ENCODE peak calls at places on chromosomes 7 and 10, in five cellular contexts. U is adipocyte, P is cardiac muscle cell, D is astrocyte, S is NT2/D1. O is an unnamed sample.
A peak's percentile ranks its signal among the peaks of the same experiment; 100 is the strongest.

GRCh38 chr10:17278607-17279240 is 50.7 kb downstream of the VIM start:
- DNase-seq in U (no peak), P (no peak), D (no peak), S (no peak), O (no peak)

GRCh38 chr7:134462337-134462925 is 3.5 kb upstream of the AKR1B1 start:
- DNase-seq in U (peak; percentile 68), P (no peak), D (peak; percentile 85), S (no peak), O (no peak)

GRCh38 chr7:71868797-71869196 is 543.3 kb downstream of the CALN1 start:
- DNase-seq in U (no peak), P (no peak), D (peak; percentile 83), S (no peak), O (no peak)

GRCh38 chr10:4281207-4281825 is 496.3 kb upstream of the KLF6 start:
- DNase-seq in U (no peak), P (no peak), D (peak; percentile 36), S (no peak), O (no peak)

GRCh38 chr7:133797818-133798485 is 329.2 kb upstream of the LRGUK start:
- DNase-seq in U (peak; percentile 44), P (no peak), D (peak; percentile 51), S (no peak), O (no peak)

GRCh38 chr7:117992635-117993034 is 119.4 kb upstream of the CTTNBP2 start:
- DNase-seq in U (no peak), P (no peak), D (no peak), S (no peak), O (no peak)

GRCh38 chr10:121092341-121093099 is 241.4 kb downstream of the WDR11 start:
- DNase-seq in U (no peak), P (no peak), D (no peak), S (no peak), O (no peak)

GRCh38 chr7:156558198-156558597 is 82.4 kb upstream of the RNF32 start:
- DNase-seq in U (peak; percentile 10), P (no peak), D (peak; percentile 90), S (no peak), O (no peak)

GRCh38 chr10:110852255-110852896 is 19.4 kb upstream of the PDCD4 start:
- DNase-seq in U (no peak), P (no peak), D (no peak), S (no peak), O (peak; percentile 35)

GRCh38 chr7:133978502-133979295 is 148.4 kb upstream of the LRGUK start:
- DNase-seq in U (no peak), P (no peak), D (no peak), S (no peak), O (no peak)

GRCh38 chr10:71421075-71421434 is 24.3 kb downstream of the CDH23 start:
- DNase-seq in U (no peak), P (no peak), D (no peak), S (no peak), O (no peak)

GRCh38 chr7:105831824-105832535 is 44.4 kb downstream of the ATXN7L1 start:
- DNase-seq in U (no peak), P (no peak), D (no peak), S (no peak), O (no peak)

GRCh38 chr7:149562602-149563001 is 65.0 kb upstream of the ZNF746 start:
- DNase-seq in U (peak; percentile 31), P (no peak), D (peak; percentile 64), S (no peak), O (no peak)

GRCh38 chr7:69962077-69962855 is 364.0 kb downstream of the AUTS2 start:
- DNase-seq in U (peak; percentile 43), P (peak; percentile 64), D (peak; percentile 16), S (no peak), O (no peak)

GRCh38 chr7:128165927-128166420 is 75.1 kb upstream of the LEP start:
- DNase-seq in U (no peak), P (no peak), D (no peak), S (no peak), O (no peak)

GRCh38 chr7:43591551-43592180 is 8.8 kb downstream of the STK17A start:
- DNase-seq in U (peak; percentile 31), P (no peak), D (peak; percentile 55), S (no peak), O (no peak)
- H3K4me3 ChIP-seq in U (no peak overlapping the region), P (no peak overlapping the region), D (no peak overlapping the region), S (no peak overlapping the region), O (no peak overlapping the region)

GRCh38 chr7:151741585-151741984 is 135.3 kb downstream of the PRKAG2 start:
- DNase-seq in U (no peak), P (no peak), D (no peak), S (no peak), O (no peak)
- H3K4me1 ChIP-seq in U (peaks cover 24% of the 10 kb centered on the region), P (peaks cover 17% of the 10 kb centered on the region), D (peaks cover 47% of the 10 kb centered on the region), S (peaks cover 9% of the 10 kb centered on the region), O (peaks cover 15% of the 10 kb centered on the region)

GRCh38 chr7:138120140-138120827 is 44.0 kb downstream of the AKR1D1 start:
- DNase-seq in U (no peak), P (no peak), D (no peak), S (no peak), O (no peak)
- H3K4me3 ChIP-seq in U (no peak overlapping the region), P (no peak overlapping the region), D (no peak overlapping the region), S (no peak overlapping the region), O (no peak overlapping the region)

GRCh38 chr7:130895006-130895750 is 161.2 kb upstream of the KLF14 start:
- DNase-seq in U (no peak), P (no peak), D (no peak), S (no peak), O (no peak)
- H3K4me1 ChIP-seq in U (peaks cover 73% of the 10 kb centered on the region), P (no peaks in the 10 kb centered on the region), D (peaks cover 85% of the 10 kb centered on the region), S (peaks cover 15% of the 10 kb centered on the region), O (peaks cover 70% of the 10 kb centered on the region)

DNA sequence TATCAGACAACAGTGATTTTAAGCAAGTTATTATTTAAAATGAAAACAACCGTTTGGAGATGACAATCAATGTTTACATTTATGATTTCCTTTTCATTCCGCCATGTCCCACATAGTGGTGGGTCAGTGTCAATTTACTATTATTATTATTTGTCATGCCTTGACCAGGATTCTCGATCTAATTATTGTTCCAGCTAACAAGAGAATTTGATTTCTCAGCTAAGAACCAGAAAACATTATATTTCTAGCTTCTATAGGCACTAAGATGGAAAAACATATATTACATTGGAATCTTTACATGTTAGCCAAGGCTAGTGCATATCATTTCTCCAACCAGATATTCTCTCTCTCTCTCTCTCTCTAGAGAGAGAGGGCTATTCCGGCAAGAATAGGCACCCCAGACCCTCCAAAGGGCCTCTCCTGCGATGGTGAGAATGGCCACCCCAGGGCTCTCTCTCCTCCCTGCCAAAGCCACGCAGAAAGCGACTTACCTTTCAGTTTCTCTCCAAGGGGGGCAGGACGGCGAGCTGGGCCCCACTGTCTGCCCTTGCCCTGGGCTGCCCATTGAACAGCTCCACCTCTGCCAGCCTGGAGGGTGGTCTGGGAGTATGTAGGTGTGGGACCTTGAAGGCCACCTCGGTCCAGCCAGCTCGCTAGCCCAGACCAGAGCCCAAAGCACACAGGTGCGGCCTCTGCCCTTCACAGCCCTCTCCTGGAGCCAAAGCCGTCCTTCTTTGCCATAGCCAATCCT is 2.4 kb downstream of the HOXA3 start:
- DNase-seq in U (no peak), P (no peak), D (no peak), S (no peak), O (peak; percentile 52)
- H3K4me3 ChIP-seq in U (peak overlapping the region; percentile 94), P (no peak overlapping the region), D (no peak overlapping the region), S (peak overlapping the region; percentile 42), O (peak overlapping the region; percentile 74)

GRCh38 chr7:28623863-28624262 is 211.5 kb downstream of the CREB5 start:
- DNase-seq in U (no peak), P (no peak), D (no peak), S (no peak), O (no peak)

GRCh38 chr7:28626191-28626590 is 213.9 kb downstream of the CREB5 start:
- DNase-seq in U (no peak), P (no peak), D (no peak), S (no peak), O (no peak)

GRCh38 chr7:28627263-28627653 is 214.9 kb downstream of the CREB5 start:
- DNase-seq in U (peak; percentile 62), P (no peak), D (peak; percentile 21), S (no peak), O (no peak)

GRCh38 chr7:28626629-28627262 is 214.4 kb downstream of the CREB5 start:
- DNase-seq in U (peak; percentile 51), P (peak; percentile 48), D (peak; percentile 31), S (peak; percentile 54), O (no peak)

DNA sequence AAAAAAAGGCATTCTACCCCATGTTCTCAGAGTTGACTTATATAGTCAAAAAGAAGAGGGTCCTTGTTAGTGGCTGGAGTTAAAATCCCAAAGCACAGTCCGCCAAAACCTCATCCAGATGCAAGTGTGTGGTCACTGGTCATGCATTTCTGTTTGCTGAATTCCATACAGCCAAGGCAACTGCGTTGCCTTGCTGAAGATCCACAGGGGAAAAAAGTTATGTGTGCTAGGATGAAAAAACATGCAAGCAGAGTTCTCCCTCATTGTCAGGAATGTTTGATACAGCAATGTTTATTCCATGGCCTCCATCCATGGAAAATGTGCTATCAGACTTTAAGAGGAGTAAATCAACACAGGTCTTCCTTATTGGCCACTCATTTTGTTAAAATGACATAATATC is 213.1 kb downstream of the CREB5 start:
- DNase-seq in U (peak; percentile 41), P (no peak), D (no peak), S (no peak), O (no peak)
- H3K4me1 ChIP-seq in U (peaks cover 65% of the 10 kb centered on the region), P (peaks cover 20% of the 10 kb centered on the region), D (peaks cover 3% of the 10 kb centered on the region), S (no peaks in the 10 kb centered on the region), O (no peaks in the 10 kb centered on the region)

GRCh38 chr7:116966606-116967005 is 13.3 kb downstream of the ST7 start:
- DNase-seq in U (peak; percentile 63), P (no peak), D (no peak), S (no peak), O (no peak)

GRCh38 chr7:116967983-116968382 is 14.7 kb downstream of the ST7 start:
- DNase-seq in U (no peak), P (no peak), D (no peak), S (no peak), O (no peak)

GRCh38 chr7:116967254-116967922 is 14.1 kb downstream of the ST7 start:
- DNase-seq in U (no peak), P (no peak), D (no peak), S (no peak), O (no peak)

GRCh38 chr7:116957874-116958273 is 4.6 kb downstream of the ST7 start:
- DNase-seq in U (no peak), P (no peak), D (no peak), S (no peak), O (no peak)

GRCh38 chr7:116963234-116963633 is 9.9 kb downstream of the ST7 start:
- DNase-seq in U (no peak), P (no peak), D (no peak), S (no peak), O (no peak)
- H3K4me3 ChIP-seq in U (no peak overlapping the region), P (no peak overlapping the region), D (no peak overlapping the region), S (no peak overlapping the region), O (no peak overlapping the region)

GRCh38 chr10:30430544-30431298 is 3.3 kb upstream of the MAP3K8 start:
- DNase-seq in U (peak; percentile 17), P (no peak), D (no peak), S (no peak), O (no peak)
- H3K4me1 ChIP-seq in U (peaks cover 25% of the 10 kb centered on the region), P (peaks cover 6% of the 10 kb centered on the region), D (peaks cover 9% of the 10 kb centered on the region), S (peaks cover 9% of the 10 kb centered on the region), O (peaks cover 18% of the 10 kb centered on the region)

GRCh38 chr10:91800192-91800591 is 2.0 kb downstream of the TNKS2 start:
- DNase-seq in U (no peak), P (no peak), D (no peak), S (no peak), O (no peak)
- H3K4me3 ChIP-seq in U (peak overlapping the region; percentile 97), P (peak overlapping the region; percentile 94), D (peak overlapping the region; percentile 97), S (peak overlapping the region; percentile 94), O (no peak overlapping the region)

O was measured in mucosa of descending colon.